ENCODE peak calls at places on chromosomes 3 and 15, in four cellular contexts. D is M059J, E is AG20443, T is Daoy. P is an unnamed sample.
A peak's percentile ranks its signal among the peaks of the same experiment; 100 is the strongest.

GRCh38 chr3:24550588-24550987 is 55.9 kb upstream of the THRB start:
- DNase-seq in D (no peak), E (peak; percentile 17), T (no peak), P (no peak)

GRCh38 chr15:38894260-38894948 is 329.8 kb upstream of the RASGRP1 start:
- DNase-seq in D (peak; percentile 98), E (peak; percentile 53), T (peak; percentile 91), P (no peak)

GRCh38 chr15:61938249-61938648 is 122.0 kb downstream of the VPS13C start:
- DNase-seq in D (no peak), E (no peak), T (no peak), P (no peak)

GRCh38 chr3:183291511-183292031 is 38.5 kb downstream of the B3GNT5 start:
- DNase-seq in D (peak; percentile 35), E (no peak), T (no peak), P (no peak)

GRCh38 chr15:39266882-39267281 is 314.0 kb upstream of the THBS1 start:
- DNase-seq in D (no peak), E (no peak), T (no peak), P (no peak)

GRCh38 chr15:87312221-87312620 is 944.3 kb downstream of the NTRK3 start:
- DNase-seq in D (no peak), E (no peak), T (no peak), P (no peak)

GRCh38 chr3:193974591-193974990 is 161.4 kb upstream of the HES1 start:
- DNase-seq in D (no peak), E (no peak), T (peak; percentile 32), P (no peak)

GRCh38 chr3:110436209-110436608 is 635.4 kb upstream of the NECTIN3 start:
- DNase-seq in D (no peak), E (no peak), T (no peak), P (no peak)

GRCh38 chr3:29441020-29441324 is 160.1 kb downstream of the RBMS3 start:
- DNase-seq in D (no peak), E (no peak), T (no peak), P (no peak)

GRCh38 chr15:39598186-39598850 is 17.4 kb downstream of the THBS1 start:
- DNase-seq in D (peak; percentile 83), E (no peak), T (peak; percentile 28), P (no peak)

GRCh38 chr3:133479895-133480669 is 80.2 kb downstream of the BFSP2 start:
- DNase-seq in D (peak; percentile 70), E (no peak), T (peak; percentile 36), P (no peak)

GRCh38 chr15:40582726-40583246 is 11.3 kb upstream of the KNL1 start:
- DNase-seq in D (no peak), E (no peak), T (peak; percentile 63), P (no peak)

GRCh38 chr3:17749705-17750293 is 7.4 kb upstream of the TBC1D5 start:
- DNase-seq in D (no peak), E (no peak), T (no peak), P (no peak)

GRCh38 chr15:78000089-78000926 is 77.2 kb downstream of the TBC1D2B start:
- DNase-seq in D (peak; percentile 22), E (peak; percentile 28), T (peak; percentile 77), P (peak; percentile 46)

GRCh38 chr3:149010966-149011365 is 19.6 kb downstream of the GYG1 start:
- DNase-seq in D (no peak), E (no peak), T (no peak), P (no peak)

GRCh38 chr3:65545429-65545828 is 493.3 kb downstream of the MAGI1 start:
- DNase-seq in D (no peak), E (peak; percentile 22), T (no peak), P (no peak)

GRCh38 chr3:50237133-50237651 is 1.2 kb downstream of the GNAI2 start:
- DNase-seq in D (peak; percentile 47), E (peak; percentile 40), T (peak; percentile 33), P (no peak)

GRCh38 chr3:71551286-71551919 is 32.1 kb downstream of the FOXP1 start:
- DNase-seq in D (peak; percentile 54), E (peak; percentile 25), T (no peak), P (no peak)

GRCh38 chr15:101504866-101505609 is 15.5 kb upstream of the PCSK6 start:
- DNase-seq in D (peak; percentile 67), E (peak; percentile 4), T (no peak), P (no peak)

GRCh38 chr3:194306109-194306686 is 44.9 kb downstream of the CPN2 start:
- DNase-seq in D (no peak), E (no peak), T (no peak), P (peak; percentile 91)

GRCh38 chr3:37715358-37715757 is 146.3 kb upstream of the CTDSPL start:
- DNase-seq in D (no peak), E (no peak), T (no peak), P (no peak)

GRCh38 chr15:86502313-86502712 is 422.6 kb downstream of the AGBL1 start:
- DNase-seq in D (no peak), E (no peak), T (no peak), P (no peak)

GRCh38 chr3:46359748-46360509 is 6.0 kb downstream of the CCR2 start:
- DNase-seq in D (peak; percentile 76), E (no peak), T (peak; percentile 13), P (peak; percentile 36)

GRCh38 chr3:33426068-33426467 is 14.1 kb downstream of the UBP1 start:
- DNase-seq in D (no peak), E (no peak), T (no peak), P (no peak)

GRCh38 chr3:50245251-50245745 is 9.3 kb downstream of the GNAI2 start:
- DNase-seq in D (peak; percentile 59), E (no peak), T (no peak), P (no peak)

GRCh38 chr3:197539651-197540051 is 16.1 kb downstream of the BDH1 start:
- DNase-seq in D (no peak), E (no peak), T (no peak), P (no peak)

GRCh38 chr15:24919446-24919845 is 35.3 kb upstream of the SNRPN start:
- DNase-seq in D (no peak), E (no peak), T (no peak), P (no peak)

GRCh38 chr3:167575000-167575399 is 78.7 kb downstream of the WDR49 start:
- DNase-seq in D (no peak), E (no peak), T (no peak), P (no peak)

GRCh38 chr15:60379466-60380274 is 18.1 kb downstream of the ANXA2 start:
- DNase-seq in D (peak; percentile 99), E (peak; percentile 74), T (peak; percentile 84), P (no peak)